ENCODE peak calls at places on chromosomes 2 and 18, in seven cellular contexts. One of them, this sample, is unnamed.

GRCh38 chr2:1665761-1666505 is 78.4 kb downstream of the PXDN start:
- DNase-seq in GM10248: no peak
- DNase-seq in PC-9: no peak
- DNase-seq in C1 segment of cervical spinal cord: no peak
- DNase-seq in NCI-H345: no peak
- DNase-seq in lower lobe of right lung: no peak
- DNase-seq in neural progenitor cell: no peak
- DNase-seq in this sample: no peak

GRCh38 chr18:39962546-39962945 is 1992.5 kb upstream of the PIK3C3 start:
- DNase-seq in GM10248: no peak
- DNase-seq in C1 segment of cervical spinal cord: no peak
- DNase-seq in lower lobe of right lung: no peak
- DNase-seq in PC-9: no peak
- DNase-seq in neural progenitor cell: no peak
- DNase-seq in NCI-H345: no peak
- DNase-seq in this sample: peak

GRCh38 chr2:165141601-165142000 is 62.2 kb downstream of the SCN3A start:
- DNase-seq in C1 segment of cervical spinal cord: no peak
- DNase-seq in neural progenitor cell: no peak
- DNase-seq in NCI-H345: no peak
- DNase-seq in GM10248: no peak
- DNase-seq in lower lobe of right lung: no peak
- DNase-seq in PC-9: no peak
- DNase-seq in this sample: no peak

GRCh38 chr2:6089474-6089873 is 397.3 kb downstream of the SOX11 start:
- DNase-seq in lower lobe of right lung: no peak
- DNase-seq in PC-9: no peak
- DNase-seq in C1 segment of cervical spinal cord: no peak
- DNase-seq in neural progenitor cell: no peak
- DNase-seq in GM10248: no peak
- DNase-seq in NCI-H345: no peak
- DNase-seq in this sample: no peak

GRCh38 chr18:70382992-70383717 is 94.3 kb downstream of the SOCS6 start:
- DNase-seq in PC-9: no peak
- DNase-seq in NCI-H345: no peak
- DNase-seq in lower lobe of right lung: no peak
- DNase-seq in GM10248: no peak
- DNase-seq in C1 segment of cervical spinal cord: no peak
- DNase-seq in neural progenitor cell: no peak
- DNase-seq in this sample: no peak

GRCh38 chr2:132797551-132797950 is 127.5 kb upstream of the LYPD1 start:
- DNase-seq in GM10248: no peak
- DNase-seq in NCI-H345: no peak
- DNase-seq in neural progenitor cell: no peak
- DNase-seq in lower lobe of right lung: no peak
- DNase-seq in PC-9: no peak
- DNase-seq in C1 segment of cervical spinal cord: no peak
- DNase-seq in this sample: peak

GRCh38 chr2:106138904-106139574 is 55.1 kb downstream of the UXS1 start:
- DNase-seq in PC-9: no peak
- DNase-seq in neural progenitor cell: no peak
- DNase-seq in GM10248: no peak
- DNase-seq in C1 segment of cervical spinal cord: no peak
- DNase-seq in lower lobe of right lung: no peak
- DNase-seq in NCI-H345: no peak
- DNase-seq in this sample: no peak

GRCh38 chr2:232504438-232504837 is 15.8 kb upstream of the PRSS56 start:
- DNase-seq in lower lobe of right lung: no peak
- DNase-seq in neural progenitor cell: no peak
- DNase-seq in NCI-H345: peak
- DNase-seq in C1 segment of cervical spinal cord: no peak
- DNase-seq in PC-9: no peak
- DNase-seq in GM10248: no peak
- DNase-seq in this sample: no peak

GRCh38 chr2:182144780-182145170 is 159.1 kb downstream of the PPP1R1C start:
- DNase-seq in lower lobe of right lung: no peak
- DNase-seq in neural progenitor cell: no peak
- DNase-seq in NCI-H345: no peak
- DNase-seq in GM10248: no peak
- DNase-seq in C1 segment of cervical spinal cord: no peak
- DNase-seq in PC-9: no peak
- DNase-seq in this sample: peak

GRCh38 chr2:172196768-172197322 is 94.1 kb upstream of the DLX2 start:
- DNase-seq in GM10248: no peak
- DNase-seq in PC-9: peak
- DNase-seq in lower lobe of right lung: peak
- DNase-seq in NCI-H345: no peak
- DNase-seq in C1 segment of cervical spinal cord: no peak
- DNase-seq in neural progenitor cell: no peak
- DNase-seq in this sample: peak

GRCh38 chr2:150256746-150257145 is 230.7 kb downstream of the RND3 start:
- DNase-seq in NCI-H345: no peak
- DNase-seq in lower lobe of right lung: no peak
- DNase-seq in C1 segment of cervical spinal cord: no peak
- DNase-seq in PC-9: no peak
- DNase-seq in neural progenitor cell: no peak
- DNase-seq in GM10248: no peak
- DNase-seq in this sample: no peak

GRCh38 chr2:158894078-158894477 is 74.4 kb upstream of the TANC1 start:
- DNase-seq in NCI-H345: no peak
- DNase-seq in PC-9: no peak
- DNase-seq in GM10248: no peak
- DNase-seq in neural progenitor cell: no peak
- DNase-seq in C1 segment of cervical spinal cord: no peak
- DNase-seq in lower lobe of right lung: no peak
- DNase-seq in this sample: peak

GRCh38 chr2:207107551-207107950 is 58.2 kb downstream of the KLF7 start:
- DNase-seq in GM10248: no peak
- DNase-seq in NCI-H345: no peak
- DNase-seq in C1 segment of cervical spinal cord: no peak
- DNase-seq in lower lobe of right lung: peak
- DNase-seq in neural progenitor cell: no peak
- DNase-seq in PC-9: no peak
- DNase-seq in this sample: no peak

GRCh38 chr2:135802350-135802749 is 34.6 kb downstream of the LCT start:
- DNase-seq in GM10248: no peak
- DNase-seq in PC-9: no peak
- DNase-seq in C1 segment of cervical spinal cord: no peak
- DNase-seq in lower lobe of right lung: no peak
- DNase-seq in neural progenitor cell: no peak
- DNase-seq in NCI-H345: no peak
- DNase-seq in this sample: no peak

GRCh38 chr2:201171259-201171814 is 11.6 kb upstream of the CASP10 start:
- DNase-seq in lower lobe of right lung: no peak
- DNase-seq in C1 segment of cervical spinal cord: no peak
- DNase-seq in GM10248: no peak
- DNase-seq in neural progenitor cell: no peak
- DNase-seq in NCI-H345: peak
- DNase-seq in PC-9: no peak
- DNase-seq in this sample: no peak

GRCh38 chr18:24672165-24672950 is 211.9 kb downstream of the HRH4 start:
- DNase-seq in PC-9: no peak
- DNase-seq in C1 segment of cervical spinal cord: no peak
- DNase-seq in NCI-H345: peak
- DNase-seq in lower lobe of right lung: no peak
- DNase-seq in GM10248: no peak
- DNase-seq in neural progenitor cell: no peak
- DNase-seq in this sample: no peak

GRCh38 chr2:216664593-216665034 is 30.7 kb downstream of the IGFBP5 start:
- DNase-seq in lower lobe of right lung: no peak
- DNase-seq in NCI-H345: no peak
- DNase-seq in GM10248: no peak
- DNase-seq in C1 segment of cervical spinal cord: no peak
- DNase-seq in PC-9: peak
- DNase-seq in neural progenitor cell: peak
- DNase-seq in this sample: peak

GRCh38 chr2:143150287-143150686 is 21.1 kb downstream of the ARHGAP15 start:
- DNase-seq in PC-9: no peak
- DNase-seq in lower lobe of right lung: no peak
- DNase-seq in GM10248: no peak
- DNase-seq in NCI-H345: no peak
- DNase-seq in C1 segment of cervical spinal cord: no peak
- DNase-seq in neural progenitor cell: no peak
- DNase-seq in this sample: no peak

GRCh38 chr2:31302940-31303563 is 69.1 kb downstream of the EHD3 start:
- DNase-seq in neural progenitor cell: no peak
- DNase-seq in lower lobe of right lung: no peak
- DNase-seq in GM10248: no peak
- DNase-seq in C1 segment of cervical spinal cord: no peak
- DNase-seq in PC-9: no peak
- DNase-seq in NCI-H345: no peak
- DNase-seq in this sample: peak

GRCh38 chr2:68487773-68488355 is 20.5 kb downstream of the APLF start:
- DNase-seq in GM10248: peak
- DNase-seq in PC-9: no peak
- DNase-seq in C1 segment of cervical spinal cord: no peak
- DNase-seq in NCI-H345: peak
- DNase-seq in neural progenitor cell: peak
- DNase-seq in lower lobe of right lung: no peak
- DNase-seq in this sample: peak

GRCh38 chr2:233037078-233037477 is 4.6 kb downstream of the NEU2 start:
- DNase-seq in neural progenitor cell: no peak
- DNase-seq in PC-9: no peak
- DNase-seq in C1 segment of cervical spinal cord: no peak
- DNase-seq in NCI-H345: no peak
- DNase-seq in GM10248: no peak
- DNase-seq in lower lobe of right lung: no peak
- DNase-seq in this sample: peak

GRCh38 chr18:38525039-38525438 is 959.4 kb upstream of the CELF4 start:
- DNase-seq in PC-9: no peak
- DNase-seq in GM10248: no peak
- DNase-seq in lower lobe of right lung: no peak
- DNase-seq in neural progenitor cell: no peak
- DNase-seq in C1 segment of cervical spinal cord: no peak
- DNase-seq in NCI-H345: no peak
- DNase-seq in this sample: no peak

GRCh38 chr2:84965192-84965516 is 5.8 kb upstream of the KCMF1 start:
- DNase-seq in GM10248: no peak
- DNase-seq in lower lobe of right lung: no peak
- DNase-seq in NCI-H345: no peak
- DNase-seq in neural progenitor cell: no peak
- DNase-seq in PC-9: no peak
- DNase-seq in C1 segment of cervical spinal cord: no peak
- DNase-seq in this sample: no peak

GRCh38 chr2:201194097-201194496 is 11.2 kb downstream of the CASP10 start:
- DNase-seq in PC-9: no peak
- DNase-seq in NCI-H345: no peak
- DNase-seq in C1 segment of cervical spinal cord: no peak
- DNase-seq in neural progenitor cell: no peak
- DNase-seq in lower lobe of right lung: no peak
- DNase-seq in GM10248: peak
- DNase-seq in this sample: no peak

GRCh38 chr18:58762781-58763171 is 91.5 kb downstream of the MALT1 start:
- DNase-seq in lower lobe of right lung: no peak
- DNase-seq in PC-9: no peak
- DNase-seq in GM10248: no peak
- DNase-seq in NCI-H345: no peak
- DNase-seq in C1 segment of cervical spinal cord: no peak
- DNase-seq in neural progenitor cell: no peak
- DNase-seq in this sample: no peak

GRCh38 chr18:6170604-6171003 is 244.1 kb downstream of the L3MBTL4 start:
- DNase-seq in NCI-H345: no peak
- DNase-seq in GM10248: no peak
- DNase-seq in lower lobe of right lung: no peak
- DNase-seq in C1 segment of cervical spinal cord: no peak
- DNase-seq in neural progenitor cell: no peak
- DNase-seq in PC-9: no peak
- DNase-seq in this sample: no peak

GRCh38 chr18:79439201-79440023 is 43.7 kb downstream of the NFATC1 start:
- DNase-seq in C1 segment of cervical spinal cord: no peak
- DNase-seq in NCI-H345: no peak
- DNase-seq in PC-9: no peak
- DNase-seq in neural progenitor cell: no peak
- DNase-seq in lower lobe of right lung: no peak
- DNase-seq in GM10248: no peak
- DNase-seq in this sample: no peak

GRCh38 chr18:39513187-39513586 is 1947.6 kb upstream of the CELF4 start:
- DNase-seq in lower lobe of right lung: no peak
- DNase-seq in NCI-H345: no peak
- DNase-seq in GM10248: no peak
- DNase-seq in PC-9: no peak
- DNase-seq in neural progenitor cell: no peak
- DNase-seq in C1 segment of cervical spinal cord: no peak
- DNase-seq in this sample: no peak

GRCh38 chr2:89767581-89768435 is 1076.3 kb downstream of the RPIA start:
- DNase-seq in neural progenitor cell: no peak
- DNase-seq in NCI-H345: no peak
- DNase-seq in lower lobe of right lung: peak
- DNase-seq in PC-9: no peak
- DNase-seq in GM10248: peak
- DNase-seq in C1 segment of cervical spinal cord: no peak
- DNase-seq in this sample: no peak

GRCh38 chr2:27152102-27152795 is 3.4 kb downstream of the TCF23 start:
- DNase-seq in neural progenitor cell: no peak
- DNase-seq in C1 segment of cervical spinal cord: no peak
- DNase-seq in NCI-H345: no peak
- DNase-seq in PC-9: no peak
- DNase-seq in lower lobe of right lung: no peak
- DNase-seq in GM10248: no peak
- DNase-seq in this sample: peak

GRCh38 chr18:14978962-14979535 is 231.1 kb downstream of the ANKRD30B start:
- DNase-seq in GM10248: no peak
- DNase-seq in C1 segment of cervical spinal cord: no peak
- DNase-seq in lower lobe of right lung: no peak
- DNase-seq in NCI-H345: no peak
- DNase-seq in PC-9: peak
- DNase-seq in neural progenitor cell: no peak
- DNase-seq in this sample: no peak

GRCh38 chr2:8799004-8799403 is 38.4 kb downstream of the KIDINS220 start:
- DNase-seq in neural progenitor cell: no peak
- DNase-seq in PC-9: no peak
- DNase-seq in GM10248: no peak
- DNase-seq in NCI-H345: no peak
- DNase-seq in lower lobe of right lung: no peak
- DNase-seq in C1 segment of cervical spinal cord: no peak
- DNase-seq in this sample: no peak

GRCh38 chr2:216131175-216131926 is 22.2 kb downstream of the XRCC5 start:
- DNase-seq in lower lobe of right lung: no peak
- DNase-seq in PC-9: no peak
- DNase-seq in GM10248: no peak
- DNase-seq in neural progenitor cell: no peak
- DNase-seq in C1 segment of cervical spinal cord: no peak
- DNase-seq in NCI-H345: no peak
- DNase-seq in this sample: no peak

This sample was measured in mammary epithelial cell.